ENCODE peak calls at places on chromosomes 11 and 22, in eight cellular contexts. H, F, A, R, G, N, X and M are unnamed samples.

GRCh38 chr11:89491141-89491690 is at the start of gene NOX4:
- DNase-seq in H (no peak), F (no peak), A (no peak), R (peak), G (no peak), N (no peak), X (no peak), M (no peak)

GRCh38 chr11:74388678-74389327 is 9.4 kb downstream of the PGM2L1 start:
- DNase-seq in H (peak), F (no peak), A (peak), R (peak), G (no peak), N (peak), X (peak), M (peak)

GRCh38 chr11:118060879-118061278 is 16.0 kb upstream of the TMPRSS4 start:
- DNase-seq in H (no peak), F (no peak), A (no peak), R (no peak), G (no peak), N (no peak), X (no peak), M (no peak)

GRCh38 chr11:36354221-36355003 is 58.3 kb downstream of the PRR5L start:
- DNase-seq in H (no peak), F (peak), A (no peak), R (no peak), G (no peak), N (no peak), X (no peak), M (no peak)

GRCh38 chr11:61297741-61298140 is 2.6 kb upstream of the VWCE start:
- DNase-seq in H (no peak), F (peak), A (no peak), R (no peak), G (no peak), N (peak), X (no peak), M (no peak)

GRCh38 chr22:35688913-35689675 is 28.6 kb upstream of the APOL5 start:
- DNase-seq in H (no peak), F (no peak), A (no peak), R (no peak), G (no peak), N (no peak), X (no peak), M (no peak)

GRCh38 chr22:44983878-44984482 is 25.8 kb downstream of the PHF21B start:
- DNase-seq in H (no peak), F (no peak), A (no peak), R (no peak), G (no peak), N (no peak), X (no peak), M (no peak)

GRCh38 chr11:68661697-68662603 is 22.4 kb upstream of the GAL start:
- DNase-seq in H (no peak), F (no peak), A (no peak), R (no peak), G (no peak), N (no peak), X (no peak), M (no peak)

GRCh38 chr11:134443246-134443645 is 31.2 kb upstream of the B3GAT1 start:
- DNase-seq in H (no peak), F (no peak), A (no peak), R (no peak), G (no peak), N (no peak), X (no peak), M (no peak)

GRCh38 chr11:108959124-108959761 is 294.4 kb downstream of the DDX10 start:
- DNase-seq in H (no peak), F (no peak), A (no peak), R (no peak), G (no peak), N (no peak), X (no peak), M (no peak)

GRCh38 chr11:44659641-44660040 is 67.1 kb upstream of the TSPAN18 start:
- DNase-seq in H (no peak), F (no peak), A (no peak), R (peak), G (no peak), N (no peak), X (no peak), M (no peak)

GRCh38 chr11:60887531-60887930 is 18.9 kb downstream of the PRPF19 start:
- DNase-seq in H (peak), F (no peak), A (peak), R (no peak), G (peak), N (no peak), X (peak), M (peak)

GRCh38 chr11:13183094-13183825 is 94.3 kb upstream of the BMAL1 start:
- DNase-seq in H (peak), F (peak), A (peak), R (no peak), G (no peak), N (no peak), X (peak), M (peak)

GRCh38 chr11:73236879-73237278 is 18.8 kb downstream of the P2RY2 start:
- DNase-seq in H (peak), F (no peak), A (peak), R (no peak), G (peak), N (no peak), X (no peak), M (no peak)

GRCh38 chr22:27107824-27108223 is 450.4 kb downstream of the MIAT start:
- DNase-seq in H (peak), F (peak), A (peak), R (peak), G (peak), N (peak), X (no peak), M (no peak)

GRCh38 chr11:10797561-10797960 is 11.2 kb downstream of the EIF4G2 start:
- DNase-seq in H (no peak), F (no peak), A (no peak), R (no peak), G (no peak), N (no peak), X (no peak), M (no peak)

GRCh38 chr11:118434553-118435232 is 1.6 kb upstream of the KMT2A start:
- DNase-seq in H (no peak), F (no peak), A (peak), R (no peak), G (no peak), N (no peak), X (no peak), M (peak)

GRCh38 chr11:131375936-131376335 is 5.5 kb downstream of the NTM start:
- DNase-seq in H (no peak), F (no peak), A (no peak), R (no peak), G (no peak), N (no peak), X (no peak), M (no peak)

GRCh38 chr11:94885133-94885532 is 88.2 kb downstream of the CWC15 start:
- DNase-seq in H (no peak), F (no peak), A (no peak), R (no peak), G (no peak), N (no peak), X (no peak), M (no peak)

GRCh38 chr11:92322225-92322624 is 97.6 kb downstream of the FAT3 start:
- DNase-seq in H (no peak), F (no peak), A (no peak), R (no peak), G (no peak), N (peak), X (no peak), M (no peak)

GRCh38 chr11:125390949-125391348 is 105.1 kb downstream of the FEZ1 start:
- DNase-seq in H (no peak), F (no peak), A (no peak), R (no peak), G (no peak), N (no peak), X (no peak), M (no peak)

GRCh38 chr11:74507582-74507981 is 14.1 kb upstream of the LIPT2 start:
- DNase-seq in H (no peak), F (no peak), A (no peak), R (no peak), G (no peak), N (no peak), X (no peak), M (no peak)

GRCh38 chr11:78373689-78374088 is 43.9 kb downstream of the GAB2 start:
- DNase-seq in H (no peak), F (no peak), A (no peak), R (no peak), G (no peak), N (no peak), X (no peak), M (no peak)

GRCh38 chr22:30408388-30409101 is 11.7 kb downstream of the SEC14L2 start:
- DNase-seq in H (no peak), F (peak), A (no peak), R (no peak), G (no peak), N (peak), X (no peak), M (no peak)

GRCh38 chr11:128492903-128493569 is 94.3 kb downstream of the ETS1 start:
- DNase-seq in H (no peak), F (no peak), A (no peak), R (no peak), G (no peak), N (no peak), X (no peak), M (no peak)

GRCh38 chr22:39970742-39971141 is 10.5 kb downstream of the TMA7B start:
- DNase-seq in H (no peak), F (no peak), A (no peak), R (no peak), G (no peak), N (no peak), X (no peak), M (no peak)